ENCODE peak calls at places on chromosome 20, in seven cellular contexts. L is colonic mucosa; Y is CD8-positive, alpha-beta T cell; M is lung; N is activated CD8-positive, alpha-beta memory T cell treated with anti-CD3 and anti-CD28 coated beads for 24 hours; T is GM13976; P is NCI-H2029. R is an unnamed sample.
A peak's percentile ranks its signal among the peaks of the same experiment; 100 is the strongest.

GRCh38 chr20:39829255-39829654 is 859.8 kb downstream of the MAFB start:
- DNase-seq in L (no peak), P (no peak), N (no peak), T (no peak), M (no peak), Y (no peak), R (no peak)

GRCh38 chr20:1033751-1034419 is 31.8 kb upstream of the RSPO4 start:
- DNase-seq in P (peak; percentile 54), N (no peak), M (no peak), Y (no peak), L (no peak), T (no peak), R (no peak)

GRCh38 chr20:22430746-22431168 is 153.6 kb downstream of the FOXA2 start:
- DNase-seq in M (no peak), Y (no peak), N (no peak), P (no peak), T (no peak), L (no peak), R (no peak)

GRCh38 chr20:3784863-3785239 is 1.7 kb downstream of the CENPB start:
- DNase-seq in Y (no peak), M (no peak), N (no peak), L (no peak), T (no peak), P (no peak), R (no peak)

GRCh38 chr20:61561111-61561830 is 309.2 kb downstream of the CDH4 start:
- DNase-seq in L (no peak), Y (no peak), M (no peak), N (no peak), P (no peak), T (no peak), R (no peak)

GRCh38 chr20:54067606-54068174 is 2.7 kb downstream of the BCAS1 start:
- DNase-seq in M (peak; percentile 92), P (no peak), L (peak; percentile 93), T (no peak), Y (no peak), N (no peak), R (peak; percentile 21)

GRCh38 chr20:44001667-44002596 is 87.3 kb downstream of the TOX2 start:
- DNase-seq in T (peak; percentile 58), M (no peak), N (peak; percentile 55), P (peak; percentile 23), L (peak; percentile 27), Y (no peak), R (no peak)

GRCh38 chr20:45036044-45036755 is 64.7 kb downstream of the KCNS1 start:
- DNase-seq in L (no peak), N (peak; percentile 71), T (no peak), M (no peak), P (no peak), Y (no peak), R (peak; percentile 70)

GRCh38 chr20:15248618-15249395 is 911.4 kb upstream of the FLRT3 start:
- DNase-seq in M (no peak), Y (no peak), P (no peak), T (no peak), L (no peak), N (no peak), R (peak; percentile 84)

GRCh38 chr20:44097521-44098255 is 89.3 kb downstream of the JPH2 start:
- DNase-seq in M (no peak), P (no peak), N (no peak), Y (no peak), T (no peak), L (no peak), R (no peak)

GRCh38 chr20:42530855-42531674 is 658.6 kb downstream of the PTPRT start:
- DNase-seq in P (peak; percentile 35), N (no peak), L (no peak), T (peak; percentile 38), M (no peak), Y (no peak), R (peak; percentile 51)

GRCh38 chr20:21632654-21633053 is 72.8 kb upstream of the PAX1 start:
- DNase-seq in P (no peak), T (no peak), L (no peak), Y (no peak), N (no peak), M (no peak), R (no peak)

GRCh38 chr20:45363611-45364492 is 896 bp downstream of the SYS1 start:
- DNase-seq in M (no peak), T (no peak), P (no peak), N (no peak), L (peak; percentile 19), Y (no peak), R (no peak)

GRCh38 chr20:18197382-18198070 is 59.9 kb downstream of the KAT14 start:
- DNase-seq in Y (no peak), N (no peak), L (no peak), M (no peak), T (no peak), P (no peak), R (peak; percentile 96)

GRCh38 chr20:22063753-22064152 is 358.3 kb downstream of the PAX1 start:
- DNase-seq in P (no peak), M (no peak), L (no peak), T (no peak), Y (no peak), N (no peak), R (no peak)

GRCh38 chr20:23160536-23161243 is 74.6 kb upstream of the CD93 start:
- DNase-seq in L (peak; percentile 17), T (no peak), P (no peak), Y (no peak), N (no peak), M (no peak), R (no peak)

GRCh38 chr20:63854766-63855362 is 6.4 kb upstream of the ABHD16B start:
- DNase-seq in Y (no peak), L (no peak), M (no peak), N (no peak), P (no peak), T (no peak), R (no peak)

GRCh38 chr20:36303831-36304230 is 2.3 kb upstream of the DLGAP4 start:
- DNase-seq in L (no peak), P (no peak), M (no peak), T (no peak), N (no peak), Y (no peak), R (no peak)

R was measured in trophoblast cell.